ENCODE peak calls at places on chromosomes 12 and 14, in seven cellular contexts. One of them, this sample, is unnamed.
A peak's percentile ranks its signal among the peaks of the same experiment; 100 is the strongest.

GRCh38 chr12:51600721-51601120 is 9.7 kb downstream of the SCN8A start:
- DNase-seq in trophoblast cell: no peak
- DNase-seq in IMR-90: no peak
- DNase-seq in mesenchymal stem cell: no peak
- DNase-seq in H9: no peak
- DNase-seq in mesendoderm: no peak
- DNase-seq in neuronal stem cell: no peak
- DNase-seq in this sample: no peak

GRCh38 chr12:21600196-21600595 is 4.5 kb downstream of the GYS2 start:
- DNase-seq in H9: no peak
- DNase-seq in neuronal stem cell: no peak
- DNase-seq in IMR-90: no peak
- DNase-seq in trophoblast cell: no peak
- DNase-seq in mesendoderm: peak; percentile 57
- DNase-seq in mesenchymal stem cell: no peak
- DNase-seq in this sample: no peak

GRCh38 chr12:131699434-131699833 is 11.5 kb upstream of the SFSWAP start:
- DNase-seq in H9: no peak
- DNase-seq in trophoblast cell: no peak
- DNase-seq in mesenchymal stem cell: no peak
- DNase-seq in mesendoderm: no peak
- DNase-seq in IMR-90: no peak
- DNase-seq in neuronal stem cell: no peak
- DNase-seq in this sample: no peak

GRCh38 chr12:105109465-105110212 is 2.1 kb downstream of the WASHC4 start:
- DNase-seq in H9: no peak
- DNase-seq in mesenchymal stem cell: peak; percentile 59
- DNase-seq in neuronal stem cell: no peak
- DNase-seq in IMR-90: peak; percentile 48
- DNase-seq in trophoblast cell: no peak
- DNase-seq in mesendoderm: no peak
- DNase-seq in this sample: no peak

GRCh38 chr14:89833120-89833521 is 121.4 kb downstream of the EFCAB11 start:
- DNase-seq in neuronal stem cell: no peak
- DNase-seq in mesendoderm: no peak
- DNase-seq in mesenchymal stem cell: no peak
- DNase-seq in H9: no peak
- DNase-seq in IMR-90: no peak
- DNase-seq in trophoblast cell: peak; percentile 55
- DNase-seq in this sample: no peak

GRCh38 chr12:52836042-52836466 is 1.9 kb upstream of the KRT79 start:
- DNase-seq in IMR-90: peak; percentile 85
- DNase-seq in trophoblast cell: no peak
- DNase-seq in H9: peak; percentile 20
- DNase-seq in neuronal stem cell: no peak
- DNase-seq in mesenchymal stem cell: peak; percentile 76
- DNase-seq in mesendoderm: no peak
- DNase-seq in this sample: no peak

GRCh38 chr12:131085816-131086591 is 132.3 kb downstream of the ADGRD1 start:
- DNase-seq in IMR-90: no peak
- DNase-seq in H9: no peak
- DNase-seq in neuronal stem cell: no peak
- DNase-seq in trophoblast cell: no peak
- DNase-seq in mesenchymal stem cell: no peak
- DNase-seq in mesendoderm: no peak
- DNase-seq in this sample: no peak

GRCh38 chr12:54162741-54163140 is 26.0 kb downstream of the SMUG1 start:
- DNase-seq in IMR-90: no peak
- DNase-seq in trophoblast cell: no peak
- DNase-seq in neuronal stem cell: no peak
- DNase-seq in H9: no peak
- DNase-seq in mesenchymal stem cell: no peak
- DNase-seq in mesendoderm: no peak
- DNase-seq in this sample: no peak

GRCh38 chr12:27083861-27084271 is 1.5 kb upstream of the C12orf71 start:
- DNase-seq in IMR-90: peak; percentile 71
- DNase-seq in trophoblast cell: no peak
- DNase-seq in mesenchymal stem cell: peak; percentile 70
- DNase-seq in H9: no peak
- DNase-seq in neuronal stem cell: peak; percentile 48
- DNase-seq in mesendoderm: peak; percentile 48
- DNase-seq in this sample: no peak

GRCh38 chr14:39251547-39251946 is 17.8 kb downstream of the MIA2 start:
- DNase-seq in mesenchymal stem cell: no peak
- DNase-seq in trophoblast cell: no peak
- DNase-seq in IMR-90: no peak
- DNase-seq in neuronal stem cell: no peak
- DNase-seq in H9: no peak
- DNase-seq in mesendoderm: no peak
- DNase-seq in this sample: no peak

GRCh38 chr12:132411457-132411856 is 78.5 kb upstream of the FBRSL1 start:
- DNase-seq in mesendoderm: no peak
- DNase-seq in trophoblast cell: no peak
- DNase-seq in IMR-90: no peak
- DNase-seq in H9: no peak
- DNase-seq in neuronal stem cell: no peak
- DNase-seq in mesenchymal stem cell: no peak
- DNase-seq in this sample: no peak

GRCh38 chr12:77830502-77830901 is at the start of gene NAV3:
- DNase-seq in trophoblast cell: no peak
- DNase-seq in mesendoderm: no peak
- DNase-seq in H9: no peak
- DNase-seq in neuronal stem cell: no peak
- DNase-seq in mesenchymal stem cell: no peak
- DNase-seq in IMR-90: no peak
- DNase-seq in this sample: no peak

GRCh38 chr12:32030151-32030550 is 70.9 kb downstream of the RESF1 start:
- DNase-seq in IMR-90: no peak
- DNase-seq in mesendoderm: no peak
- DNase-seq in neuronal stem cell: no peak
- DNase-seq in H9: no peak
- DNase-seq in trophoblast cell: no peak
- DNase-seq in mesenchymal stem cell: no peak
- DNase-seq in this sample: no peak
- H2AK5ac ChIP-seq in IMR-90: no peak overlapping the region
- H2AK5ac ChIP-seq in mesendoderm: no peak overlapping the region
- H2AK5ac ChIP-seq in neuronal stem cell: no peak overlapping the region
- H2AK5ac ChIP-seq in H9: no peak overlapping the region
- H2AK5ac ChIP-seq in trophoblast cell: no peak overlapping the region
- H2AK5ac ChIP-seq in mesenchymal stem cell: no peak overlapping the region
- H2AK5ac ChIP-seq in this sample: no peak overlapping the region

DNA sequence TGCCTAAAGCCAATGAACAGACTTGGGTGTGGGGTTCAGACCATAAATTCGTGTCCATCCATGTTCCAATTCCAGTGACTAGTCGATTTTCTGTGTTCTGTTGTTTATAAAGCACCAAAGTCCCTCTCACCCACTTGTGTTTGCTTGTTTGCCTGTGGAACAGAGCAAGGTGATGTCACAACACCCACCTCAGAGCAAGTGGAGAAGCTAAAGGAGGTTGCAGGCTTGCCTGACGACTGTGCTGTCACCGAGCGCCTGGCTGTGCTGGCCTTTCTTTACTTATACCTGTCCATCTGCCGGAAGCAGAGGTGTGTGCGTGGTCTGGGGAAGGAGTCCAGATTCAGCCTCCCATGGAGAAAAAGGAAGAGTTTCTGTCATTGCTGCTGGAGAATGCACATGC is 6.0 kb downstream of the MVK start:
- DNase-seq in mesenchymal stem cell: no peak
- DNase-seq in trophoblast cell: no peak
- DNase-seq in IMR-90: no peak
- DNase-seq in mesendoderm: no peak
- DNase-seq in H9: no peak
- DNase-seq in neuronal stem cell: no peak
- DNase-seq in this sample: no peak
- H2AK5ac ChIP-seq in mesenchymal stem cell: no peak overlapping the region
- H2AK5ac ChIP-seq in trophoblast cell: no peak overlapping the region
- H2AK5ac ChIP-seq in IMR-90: no peak overlapping the region
- H2AK5ac ChIP-seq in mesendoderm: no peak overlapping the region
- H2AK5ac ChIP-seq in H9: no peak overlapping the region
- H2AK5ac ChIP-seq in neuronal stem cell: no peak overlapping the region
- H2AK5ac ChIP-seq in this sample: no peak overlapping the region

GRCh38 chr14:92987713-92988510 is 65.0 kb downstream of the CHGA start:
- DNase-seq in mesendoderm: no peak
- DNase-seq in mesenchymal stem cell: no peak
- DNase-seq in neuronal stem cell: no peak
- DNase-seq in IMR-90: no peak
- DNase-seq in trophoblast cell: no peak
- DNase-seq in H9: no peak
- DNase-seq in this sample: no peak
- H2AK5ac ChIP-seq in mesendoderm: no peak overlapping the region
- H2AK5ac ChIP-seq in mesenchymal stem cell: no peak overlapping the region
- H2AK5ac ChIP-seq in neuronal stem cell: peak overlapping the region; percentile 86
- H2AK5ac ChIP-seq in IMR-90: no peak overlapping the region
- H2AK5ac ChIP-seq in trophoblast cell: no peak overlapping the region
- H2AK5ac ChIP-seq in H9: no peak overlapping the region
- H2AK5ac ChIP-seq in this sample: no peak overlapping the region

GRCh38 chr12:107895966-107896365 is 121.5 kb downstream of the ASCL4 start:
- DNase-seq in H9: no peak
- DNase-seq in neuronal stem cell: no peak
- DNase-seq in mesendoderm: no peak
- DNase-seq in mesenchymal stem cell: no peak
- DNase-seq in IMR-90: no peak
- DNase-seq in trophoblast cell: no peak
- DNase-seq in this sample: no peak

GRCh38 chr12:107894589-107894988 is 120.1 kb downstream of the ASCL4 start:
- DNase-seq in mesenchymal stem cell: no peak
- DNase-seq in neuronal stem cell: no peak
- DNase-seq in trophoblast cell: no peak
- DNase-seq in H9: no peak
- DNase-seq in mesendoderm: no peak
- DNase-seq in IMR-90: no peak
- DNase-seq in this sample: no peak

GRCh38 chr12:107891967-107892366 is 117.5 kb downstream of the ASCL4 start:
- DNase-seq in trophoblast cell: no peak
- DNase-seq in mesenchymal stem cell: peak; percentile 1
- DNase-seq in H9: peak; percentile 58
- DNase-seq in mesendoderm: peak; percentile 63
- DNase-seq in IMR-90: peak; percentile 4
- DNase-seq in neuronal stem cell: no peak
- DNase-seq in this sample: no peak
- H2AK5ac ChIP-seq in trophoblast cell: no peak overlapping the region
- H2AK5ac ChIP-seq in mesenchymal stem cell: no peak overlapping the region
- H2AK5ac ChIP-seq in H9: no peak overlapping the region
- H2AK5ac ChIP-seq in mesendoderm: no peak overlapping the region
- H2AK5ac ChIP-seq in IMR-90: no peak overlapping the region
- H2AK5ac ChIP-seq in neuronal stem cell: no peak overlapping the region
- H2AK5ac ChIP-seq in this sample: no peak overlapping the region

GRCh38 chr12:92553389-92553788 is 149.4 kb upstream of the PLEKHG7 start:
- DNase-seq in mesendoderm: no peak
- DNase-seq in H9: no peak
- DNase-seq in mesenchymal stem cell: peak; percentile 72
- DNase-seq in IMR-90: no peak
- DNase-seq in trophoblast cell: peak; percentile 63
- DNase-seq in neuronal stem cell: no peak
- DNase-seq in this sample: no peak
- H2AK5ac ChIP-seq in mesendoderm: no peak overlapping the region
- H2AK5ac ChIP-seq in H9: no peak overlapping the region
- H2AK5ac ChIP-seq in mesenchymal stem cell: no peak overlapping the region
- H2AK5ac ChIP-seq in IMR-90: no peak overlapping the region
- H2AK5ac ChIP-seq in trophoblast cell: no peak overlapping the region
- H2AK5ac ChIP-seq in neuronal stem cell: no peak overlapping the region
- H2AK5ac ChIP-seq in this sample: no peak overlapping the region